ENCODE peak calls at places on chromosomes 5 and 9, in nine cellular contexts. L is ovary, P is psoas muscle, J is colonic mucosa, C is prostate gland, R is heart left ventricle, N is H9, D is fibroblast of lung, A is suprapubic skin. F is an unnamed sample.

GRCh38 chr9:20940447-20941176 is 90.8 kb downstream of the HACD4 start:
- DNase-seq in L (no peak), P (no peak), J (no peak), C (no peak), R (no peak), N (no peak), D (no peak), A (no peak), F (no peak)

GRCh38 chr5:53071298-53071697 is 38.3 kb downstream of the MOCS2 start:
- DNase-seq in L (no peak), P (no peak), J (no peak), C (no peak), R (no peak), N (no peak), D (no peak), A (no peak), F (no peak)

GRCh38 chr9:133576591-133577462 is 32.4 kb downstream of the FAM163B start:
- DNase-seq in L (peak; percentile 77), P (no peak), J (no peak), C (no peak), R (no peak), N (no peak), D (no peak), A (no peak), F (no peak)

GRCh38 chr9:114619205-114619758 is 8.2 kb downstream of the TMEM268 start:
- DNase-seq in L (peak; percentile 38), P (no peak), J (no peak), C (peak; percentile 82), R (no peak), N (no peak), D (no peak), A (no peak), F (no peak)

GRCh38 chr9:127884427-127884911 is 7.0 kb upstream of the AK1 start:
- DNase-seq in L (no peak), P (peak; percentile 75), J (no peak), C (no peak), R (peak; percentile 79), N (no peak), D (no peak), A (no peak), F (no peak)

GRCh38 chr9:132228062-132228461 is 66.2 kb downstream of the NTNG2 start:
- DNase-seq in L (no peak), P (no peak), J (no peak), C (no peak), R (no peak), N (no peak), D (no peak), A (no peak), F (no peak)

GRCh38 chr5:181138258-181138657 is 7.3 kb upstream of the OR2V1 start:
- DNase-seq in L (no peak), P (no peak), J (no peak), C (no peak), R (no peak), N (peak; percentile 59), D (no peak), A (no peak), F (no peak)

GRCh38 chr5:73709536-73710129 is 83.6 kb downstream of the ARHGEF28 start:
- DNase-seq in L (no peak), P (no peak), J (no peak), C (no peak), R (no peak), N (no peak), D (peak; percentile 51), A (no peak), F (no peak)

GRCh38 chr5:10275991-10276390 is 25.9 kb downstream of the CCT5 start:
- DNase-seq in L (peak; percentile 19), P (no peak), J (peak; percentile 10), C (no peak), R (no peak), N (no peak), D (no peak), A (no peak), F (no peak)

GRCh38 chr5:179878222-179879002 is 19.8 kb upstream of the MRNIP start:
- DNase-seq in L (no peak), P (no peak), J (no peak), C (no peak), R (peak; percentile 23), N (no peak), D (no peak), A (no peak), F (no peak)

GRCh38 chr9:120526493-120526892 is 53.5 kb downstream of the CDK5RAP2 start:
- DNase-seq in L (no peak), P (no peak), J (no peak), C (no peak), R (no peak), N (no peak), D (no peak), A (no peak), F (no peak)

GRCh38 chr9:95089257-95089873 is 228.1 kb downstream of the FANCC start:
- DNase-seq in L (no peak), P (no peak), J (no peak), C (no peak), R (no peak), N (no peak), D (no peak), A (peak; percentile 64), F (no peak)

GRCh38 chr5:177111720-177112394 is 21.7 kb upstream of the NSD1 start:
- DNase-seq in L (peak; percentile 74), P (peak; percentile 71), J (peak; percentile 70), C (no peak), R (peak; percentile 38), N (peak; percentile 93), D (peak; percentile 13), A (no peak), F (no peak)

DNA sequence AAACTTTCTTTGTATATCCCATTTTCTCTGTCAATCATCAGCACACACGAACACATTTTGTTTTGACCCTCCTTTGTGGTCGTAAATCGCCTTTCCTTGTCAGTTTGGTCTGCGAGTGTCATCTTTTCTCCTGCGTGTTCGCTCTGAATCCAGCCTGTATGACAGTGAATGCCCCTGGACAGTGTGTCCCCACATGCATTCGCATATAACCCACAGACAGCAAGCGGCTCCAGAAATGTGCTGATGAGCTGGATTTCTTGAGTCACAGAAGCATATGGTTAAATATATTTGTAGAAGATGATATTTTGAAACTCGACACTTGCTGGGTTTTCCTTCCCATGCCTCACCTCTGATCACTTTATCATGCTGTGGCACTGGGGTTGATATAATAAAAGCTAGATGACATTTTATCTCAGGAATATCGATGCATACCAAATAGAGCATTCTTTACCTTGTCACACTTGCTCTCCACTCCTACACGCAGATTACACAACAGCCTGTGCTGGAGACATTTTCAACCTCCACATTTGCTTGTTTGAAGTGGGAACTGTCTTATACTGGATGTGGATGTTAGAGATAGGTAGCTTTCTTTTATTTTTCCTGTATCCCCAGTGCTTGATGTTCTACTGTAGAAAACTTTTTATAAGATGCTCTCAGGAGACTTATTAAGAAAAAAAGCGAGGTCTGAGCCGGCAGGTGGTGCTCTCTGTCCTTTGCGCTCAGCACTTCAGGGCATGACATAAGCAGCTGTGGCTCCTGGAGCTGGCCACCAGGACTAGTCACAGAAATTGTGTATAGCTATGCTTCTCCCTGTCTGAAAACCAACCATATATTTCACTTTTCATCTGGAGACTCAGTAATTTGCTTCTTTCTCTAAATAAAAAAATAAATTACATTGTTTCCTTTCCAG is 215.1 kb downstream of the SH3GL2 start:
- DNase-seq in L (no peak), P (no peak), J (no peak), C (no peak), R (no peak), N (peak; percentile 36), D (no peak), A (no peak), F (no peak)
- TF ChIP-seq CTCF in L (no peak), P (no peak), J (no peak), C (no peak), R (no peak), N (peak; percentile 45), D (peak; percentile 6), A (no peak), F (no peak)

DNA sequence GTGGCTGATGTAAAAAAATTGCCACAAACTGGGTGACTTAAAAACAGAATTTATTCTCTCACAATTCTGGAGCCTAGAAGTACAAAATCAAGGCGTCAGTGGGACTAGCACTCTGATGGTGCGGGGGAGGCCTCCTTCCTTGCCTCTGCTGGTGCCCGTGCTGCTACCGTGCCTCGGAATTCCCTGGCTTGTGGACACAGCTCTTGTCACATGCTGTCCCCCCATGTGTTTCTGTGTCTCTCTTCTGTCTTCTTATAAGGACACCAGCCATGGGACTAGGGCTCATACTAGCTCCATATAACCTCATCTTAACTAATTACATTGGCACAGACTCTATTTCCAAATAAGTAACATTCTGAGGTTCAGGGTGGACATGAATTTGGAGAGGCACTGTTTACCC is 242.3 kb upstream of the IRX2 start:
- DNase-seq in L (no peak), P (no peak), J (no peak), C (no peak), R (no peak), N (no peak), D (no peak), A (no peak), F (no peak)
- H3K4me1 ChIP-seq in L (no peaks in the 10 kb centered on the region), P (no peaks in the 10 kb centered on the region), J (no peaks in the 10 kb centered on the region), C (no peaks in the 10 kb centered on the region), R (no peaks in the 10 kb centered on the region), N (no peaks in the 10 kb centered on the region), D (no peaks in the 10 kb centered on the region), A (no peaks in the 10 kb centered on the region), F (no peaks in the 10 kb centered on the region)

GRCh38 chr5:89081360-89081759 is 198.4 kb upstream of the MEF2C start:
- DNase-seq in L (no peak), P (no peak), J (no peak), C (no peak), R (no peak), N (no peak), D (no peak), A (no peak), F (no peak)
- TF ChIP-seq CTCF in L (no peak), P (no peak), J (no peak), C (no peak), R (no peak), N (no peak), D (no peak), A (no peak), F (no peak)

GRCh38 chr9:124372038-124372437 is 43.2 kb downstream of the PSMB7 start:
- DNase-seq in L (no peak), P (no peak), J (no peak), C (no peak), R (no peak), N (no peak), D (no peak), A (no peak), F (no peak)

GRCh38 chr9:124373386-124373785 is 41.9 kb downstream of the PSMB7 start:
- DNase-seq in L (no peak), P (no peak), J (no peak), C (no peak), R (no peak), N (no peak), D (no peak), A (no peak), F (no peak)

GRCh38 chr9:124368692-124369091 is 46.5 kb downstream of the PSMB7 start:
- DNase-seq in L (no peak), P (no peak), J (no peak), C (no peak), R (no peak), N (no peak), D (peak; percentile 40), A (no peak), F (no peak)

GRCh38 chr9:124369236-124369797 is 45.9 kb downstream of the PSMB7 start:
- DNase-seq in L (no peak), P (no peak), J (no peak), C (no peak), R (no peak), N (no peak), D (no peak), A (no peak), F (no peak)

DNA sequence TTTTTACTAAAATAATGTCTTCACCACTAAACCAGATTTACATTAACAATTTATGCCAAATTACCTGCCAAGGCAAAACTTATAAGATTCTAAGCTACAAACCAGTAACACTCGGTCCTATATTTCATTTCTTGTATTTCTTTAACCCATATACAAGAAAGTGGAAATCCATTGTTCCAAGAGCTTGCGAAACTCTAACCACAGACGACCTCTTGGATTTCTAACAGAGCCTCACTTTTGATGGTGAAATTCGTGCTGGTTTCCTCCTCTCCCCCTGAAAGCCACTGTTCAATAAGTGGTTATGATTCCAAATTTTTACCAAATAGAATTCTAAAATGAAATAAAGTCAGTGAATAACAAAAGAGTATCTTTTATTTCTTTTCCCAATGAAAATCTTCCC is 44.1 kb downstream of the PSMB7 start:
- DNase-seq in L (no peak), P (no peak), J (no peak), C (no peak), R (no peak), N (no peak), D (peak; percentile 55), A (no peak), F (no peak)
- H3K4me1 ChIP-seq in L (no peaks in the 10 kb centered on the region), P (peaks cover 47% of the 10 kb centered on the region), J (no peaks in the 10 kb centered on the region), C (no peaks in the 10 kb centered on the region), R (peaks cover 8% of the 10 kb centered on the region), N (peaks cover 2% of the 10 kb centered on the region), D (peaks cover 2% of the 10 kb centered on the region), A (peaks cover 17% of the 10 kb centered on the region), F (no peaks in the 10 kb centered on the region)

F was measured in thoracic aorta.